ENCODE peak calls at places on chromosomes 6 and 20, in eight cellular contexts. M, D, W, V, E, X, L and B are unnamed samples.

GRCh38 chr20:58875541-58876134 is 23.1 kb downstream of the GNAS start:
- DNase-seq in M (no peak), D (no peak), W (no peak), V (no peak), E (peak; percentile 66), X (peak; percentile 95), L (no peak), B (no peak)

GRCh38 chr6:131136021-131136847 is 967 bp downstream of the AKAP7 start:
- DNase-seq in M (no peak), D (no peak), W (no peak), V (no peak), E (peak; percentile 62), X (peak; percentile 35), L (peak; percentile 7), B (no peak)

GRCh38 chr20:21503345-21503744 is 10.5 kb downstream of the NKX2-2 start:
- DNase-seq in M (no peak), D (no peak), W (peak; percentile 54), V (no peak), E (peak; percentile 41), X (peak; percentile 11), L (no peak), B (no peak)

GRCh38 chr6:24205020-24205492 is 79.0 kb downstream of the NRSN1 start:
- DNase-seq in M (no peak), D (peak; percentile 40), W (peak; percentile 4), V (no peak), E (peak; percentile 52), X (peak; percentile 78), L (peak; percentile 33), B (no peak)

GRCh38 chr6:148343028-148343374 is 363 bp downstream of the SASH1 start:
- DNase-seq in M (no peak), D (no peak), W (no peak), V (no peak), E (no peak), X (no peak), L (no peak), B (no peak)

GRCh38 chr6:98498891-98499290 is 335.5 kb upstream of the POU3F2 start:
- DNase-seq in M (no peak), D (no peak), W (no peak), V (no peak), E (no peak), X (no peak), L (no peak), B (no peak)

GRCh38 chr6:109172096-109172495 is 76.8 kb downstream of the CEP57L1 start:
- DNase-seq in M (no peak), D (no peak), W (no peak), V (no peak), E (no peak), X (no peak), L (no peak), B (no peak)

GRCh38 chr6:133894795-133895401 is 6.0 kb downstream of the TCF21 start:
- DNase-seq in M (no peak), D (no peak), W (no peak), V (no peak), E (peak; percentile 85), X (no peak), L (no peak), B (no peak)

GRCh38 chr6:128827675-128828464 is 55.1 kb upstream of the LAMA2 start:
- DNase-seq in M (no peak), D (no peak), W (no peak), V (no peak), E (peak; percentile 13), X (no peak), L (no peak), B (no peak)

GRCh38 chr6:166520905-166521834 is 65.3 kb downstream of the RAMACL start:
- DNase-seq in M (peak; percentile 25), D (no peak), W (no peak), V (no peak), E (peak; percentile 49), X (no peak), L (no peak), B (no peak)